ENCODE peak calls at places on chromosomes 3 and 15, in nine cellular contexts. C is adrenal gland, L is A549, M is stomach, N is ovary, S is heart left ventricle, P is sigmoid colon, X is Peyer's patch, K is NB4. I is an unnamed sample.

GRCh38 chr3:111963424-111963823 is 15.4 kb upstream of the ABHD10 start:
- DNase-seq in C (no peak), L (peak), M (no peak), N (no peak), S (no peak), P (no peak), X (no peak), K (no peak), I (no peak)

GRCh38 chr15:79914728-79915127 is 17.9 kb upstream of the MTHFS start:
- DNase-seq in C (no peak), L (no peak), M (no peak), N (no peak), S (no peak), P (no peak), X (no peak), K (no peak), I (no peak)

GRCh38 chr15:93072440-93073394 is 16.3 kb downstream of the RGMA start:
- DNase-seq in C (peak), L (peak), M (peak), N (peak), S (peak), P (peak), X (no peak), K (peak), I (no peak)

GRCh38 chr3:42185044-42185443 is 80.9 kb downstream of the CCK start:
- DNase-seq in C (no peak), L (no peak), M (peak), N (no peak), S (no peak), P (peak), X (no peak), K (no peak), I (peak)

GRCh38 chr3:136787226-136787793 is 31.6 kb upstream of the SLC35G2 start:
- DNase-seq in C (peak), L (no peak), M (peak), N (no peak), S (peak), P (no peak), X (no peak), K (peak), I (no peak)

GRCh38 chr3:55014081-55014480 is 86.2 kb upstream of the LRTM1 start:
- DNase-seq in C (no peak), L (no peak), M (no peak), N (no peak), S (no peak), P (no peak), X (no peak), K (no peak), I (no peak)

GRCh38 chr3:80192871-80193270 is 425.1 kb upstream of the ROBO1 start:
- DNase-seq in C (no peak), L (no peak), M (no peak), N (no peak), S (no peak), P (no peak), X (no peak), K (no peak), I (no peak)

GRCh38 chr15:79160211-79160610 is 69.6 kb upstream of the RASGRF1 start:
- DNase-seq in C (no peak), L (no peak), M (no peak), N (no peak), S (no peak), P (no peak), X (no peak), K (peak), I (no peak)

GRCh38 chr3:168545591-168545990 is 449.9 kb upstream of the GOLIM4 start:
- DNase-seq in C (no peak), L (no peak), M (no peak), N (no peak), S (peak), P (no peak), X (no peak), K (no peak), I (no peak)

GRCh38 chr3:193831495-193832455 is 238.8 kb downstream of the OPA1 start:
- DNase-seq in C (peak), L (no peak), M (no peak), N (no peak), S (no peak), P (no peak), X (no peak), K (peak), I (peak)

GRCh38 chr3:33401781-33402180 is 38.4 kb downstream of the UBP1 start:
- DNase-seq in C (no peak), L (no peak), M (no peak), N (no peak), S (no peak), P (no peak), X (no peak), K (no peak), I (no peak)

GRCh38 chr3:114299421-114299820 is 5.6 kb downstream of the TIGIT start:
- DNase-seq in C (no peak), L (peak), M (no peak), N (no peak), S (peak), P (no peak), X (no peak), K (peak), I (peak)

GRCh38 chr15:31397851-31398661 is 71.4 kb downstream of the KLF13 start:
- DNase-seq in C (peak), L (no peak), M (no peak), N (no peak), S (no peak), P (no peak), X (no peak), K (no peak), I (no peak)

GRCh38 chr15:88987951-88988671 is 74.9 kb upstream of the MFGE8 start:
- DNase-seq in C (no peak), L (no peak), M (no peak), N (no peak), S (no peak), P (no peak), X (no peak), K (no peak), I (no peak)

GRCh38 chr15:62240697-62241096 is 75.6 kb upstream of the C2CD4B start:
- DNase-seq in C (no peak), L (no peak), M (no peak), N (no peak), S (no peak), P (no peak), X (no peak), K (no peak), I (no peak)

GRCh38 chr15:99993262-99993661 is 260.0 kb upstream of the LYSMD4 start:
- DNase-seq in C (no peak), L (no peak), M (no peak), N (peak), S (no peak), P (no peak), X (peak), K (no peak), I (no peak)

GRCh38 chr15:74626336-74626735 is 10.7 kb downstream of the CLK3 start:
- DNase-seq in C (no peak), L (no peak), M (no peak), N (no peak), S (no peak), P (no peak), X (no peak), K (no peak), I (no peak)

GRCh38 chr15:67063689-67064606 is 1.5 kb upstream of the SMAD3 start:
- DNase-seq in C (no peak), L (peak), M (peak), N (peak), S (peak), P (no peak), X (peak), K (peak), I (no peak)

GRCh38 chr15:39125904-39126303 is 455.0 kb upstream of the THBS1 start:
- DNase-seq in C (peak), L (peak), M (no peak), N (no peak), S (no peak), P (no peak), X (no peak), K (peak), I (no peak)

GRCh38 chr15:33313491-33313890 is 2.7 kb downstream of the RYR3 start:
- DNase-seq in C (no peak), L (no peak), M (no peak), N (no peak), S (no peak), P (no peak), X (no peak), K (no peak), I (no peak)

GRCh38 chr15:33311312-33311971 is 675 bp downstream of the RYR3 start:
- DNase-seq in C (no peak), L (no peak), M (no peak), N (no peak), S (peak), P (peak), X (no peak), K (no peak), I (no peak)

GRCh38 chr15:33310481-33311311 is at the start of gene RYR3:
- DNase-seq in C (no peak), L (no peak), M (no peak), N (no peak), S (no peak), P (peak), X (no peak), K (no peak), I (no peak)

GRCh38 chr15:33315044-33315443 is 4.3 kb downstream of the RYR3 start:
- DNase-seq in C (no peak), L (no peak), M (no peak), N (no peak), S (no peak), P (no peak), X (no peak), K (no peak), I (no peak)

GRCh38 chr15:33314115-33314514 is 3.3 kb downstream of the RYR3 start:
- DNase-seq in C (no peak), L (no peak), M (no peak), N (no peak), S (no peak), P (no peak), X (no peak), K (no peak), I (no peak)
- TF ChIP-seq POLR2A in C (no peak), L (no peak), M (no peak), N (no peak), S (no peak), P (no peak), X (no peak), K (no peak), I (no peak)

GRCh38 chr15:70046716-70047369 is 50.9 kb downstream of the TLE3 start:
- DNase-seq in C (no peak), L (no peak), M (no peak), N (no peak), S (no peak), P (peak), X (peak), K (peak), I (no peak)
- TF ChIP-seq POLR2A in C (no peak), L (no peak), M (no peak), N (no peak), S (no peak), P (no peak), X (no peak), K (no peak), I (no peak)

GRCh38 chr3:27669505-27670085 is 52.5 kb downstream of the EOMES start:
- DNase-seq in C (no peak), L (no peak), M (no peak), N (no peak), S (no peak), P (no peak), X (no peak), K (no peak), I (no peak)

GRCh38 chr3:27670619-27671018 is 51.5 kb downstream of the EOMES start:
- DNase-seq in C (no peak), L (no peak), M (no peak), N (no peak), S (no peak), P (no peak), X (no peak), K (no peak), I (no peak)

GRCh38 chr3:27667751-27668150 is 54.4 kb downstream of the EOMES start:
- DNase-seq in C (no peak), L (no peak), M (no peak), N (no peak), S (no peak), P (no peak), X (no peak), K (no peak), I (no peak)

GRCh38 chr3:27666277-27666676 is 55.8 kb downstream of the EOMES start:
- DNase-seq in C (no peak), L (no peak), M (no peak), N (no peak), S (no peak), P (no peak), X (no peak), K (peak), I (no peak)

GRCh38 chr3:27666708-27667107 is 55.4 kb downstream of the EOMES start:
- DNase-seq in C (peak), L (peak), M (no peak), N (peak), S (peak), P (peak), X (no peak), K (peak), I (no peak)
- TF ChIP-seq POLR2A in C (no peak), L (no peak), M (no peak), N (no peak), S (no peak), P (no peak), X (no peak), K (no peak), I (no peak)

GRCh38 chr15:101615986-101616848 is 36.0 kb downstream of the TM2D3 start:
- DNase-seq in C (peak), L (peak), M (peak), N (peak), S (peak), P (peak), X (no peak), K (no peak), I (peak)
- TF ChIP-seq POLR2A in C (no peak), L (no peak), M (no peak), N (no peak), S (no peak), P (no peak), X (no peak), K (no peak), I (no peak)

GRCh38 chr15:41256103-41256502 is 25.0 kb downstream of the CHP1 start:
- DNase-seq in C (no peak), L (peak), M (no peak), N (no peak), S (no peak), P (no peak), X (no peak), K (no peak), I (no peak)
- TF ChIP-seq POLR2A in C (no peak), L (no peak), M (no peak), N (no peak), S (no peak), P (no peak), X (no peak), K (no peak), I (no peak)

GRCh38 chr15:90917569-90917968 is 14.5 kb downstream of the MAN2A2 start:
- DNase-seq in C (no peak), L (no peak), M (no peak), N (no peak), S (no peak), P (no peak), X (no peak), K (no peak), I (no peak)
- TF ChIP-seq POLR2A in C (no peak), L (no peak), M (no peak), N (no peak), S (no peak), P (no peak), X (no peak), K (no peak), I (no peak)

GRCh38 chr3:184185461-184186183 is 377 bp upstream of the ABCF3 start:
- DNase-seq in C (peak), L (peak), M (peak), N (peak), S (peak), P (peak), X (peak), K (peak), I (peak)
- TF ChIP-seq POLR2A in C (no peak), L (peak), M (no peak), N (no peak), S (peak), P (no peak), X (no peak), K (peak), I (no peak)

I was measured in H54.